ENCODE peak calls at places on chromosomes 6 and 20, in seven cellular contexts. One of them, this sample, is unnamed.
A peak's percentile ranks its signal among the peaks of the same experiment; 100 is the strongest.

GRCh38 chr20:64161595-64162238 is 2.5 kb upstream of the MYT1 start:
- DNase-seq in activated CD8-positive, alpha-beta T cell treated with anti-CD3 and anti-CD28 coated beads for 36 hours: peak; percentile 52
- DNase-seq in transverse colon: peak; percentile 18
- DNase-seq in heart right ventricle: peak; percentile 32
- DNase-seq in aorta: no peak
- DNase-seq in stimulated activated naive CD8-positive, alpha-beta T cell treated with anti-CD3 and anti-CD28 coated beads, Interleukin-15, amount 100 ng/mL, for 72 hours: no peak
- DNase-seq in NCI-H510A: no peak
- DNase-seq in this sample: peak; percentile 22

GRCh38 chr20:51536116-51537069 is 6.1 kb downstream of the NFATC2 start:
- DNase-seq in activated CD8-positive, alpha-beta T cell treated with anti-CD3 and anti-CD28 coated beads for 36 hours: no peak
- DNase-seq in transverse colon: no peak
- DNase-seq in heart right ventricle: no peak
- DNase-seq in aorta: no peak
- DNase-seq in stimulated activated naive CD8-positive, alpha-beta T cell treated with anti-CD3 and anti-CD28 coated beads, Interleukin-15, amount 100 ng/mL, for 72 hours: no peak
- DNase-seq in NCI-H510A: no peak
- DNase-seq in this sample: no peak

GRCh38 chr20:5675103-5676091 is 74.8 kb upstream of the SHLD1 start:
- DNase-seq in activated CD8-positive, alpha-beta T cell treated with anti-CD3 and anti-CD28 coated beads for 36 hours: no peak
- DNase-seq in transverse colon: no peak
- DNase-seq in heart right ventricle: no peak
- DNase-seq in aorta: no peak
- DNase-seq in stimulated activated naive CD8-positive, alpha-beta T cell treated with anti-CD3 and anti-CD28 coated beads, Interleukin-15, amount 100 ng/mL, for 72 hours: no peak
- DNase-seq in NCI-H510A: no peak
- DNase-seq in this sample: peak; percentile 65

GRCh38 chr20:13800728-13801134 is 15.9 kb downstream of the NDUFAF5 start:
- DNase-seq in activated CD8-positive, alpha-beta T cell treated with anti-CD3 and anti-CD28 coated beads for 36 hours: no peak
- DNase-seq in transverse colon: peak; percentile 66
- DNase-seq in heart right ventricle: peak; percentile 91
- DNase-seq in aorta: peak; percentile 86
- DNase-seq in stimulated activated naive CD8-positive, alpha-beta T cell treated with anti-CD3 and anti-CD28 coated beads, Interleukin-15, amount 100 ng/mL, for 72 hours: no peak
- DNase-seq in NCI-H510A: peak; percentile 87
- DNase-seq in this sample: no peak

GRCh38 chr6:53795702-53796450 is 1.1 kb downstream of the LRRC1 start:
- DNase-seq in activated CD8-positive, alpha-beta T cell treated with anti-CD3 and anti-CD28 coated beads for 36 hours: peak; percentile 19
- DNase-seq in transverse colon: peak; percentile 58
- DNase-seq in heart right ventricle: peak; percentile 22
- DNase-seq in aorta: peak; percentile 65
- DNase-seq in stimulated activated naive CD8-positive, alpha-beta T cell treated with anti-CD3 and anti-CD28 coated beads, Interleukin-15, amount 100 ng/mL, for 72 hours: peak; percentile 19
- DNase-seq in NCI-H510A: peak; percentile 60
- DNase-seq in this sample: peak; percentile 46

GRCh38 chr20:17225891-17226409 is 890 bp upstream of the PCSK2 start:
- DNase-seq in activated CD8-positive, alpha-beta T cell treated with anti-CD3 and anti-CD28 coated beads for 36 hours: no peak
- DNase-seq in transverse colon: no peak
- DNase-seq in heart right ventricle: no peak
- DNase-seq in aorta: no peak
- DNase-seq in stimulated activated naive CD8-positive, alpha-beta T cell treated with anti-CD3 and anti-CD28 coated beads, Interleukin-15, amount 100 ng/mL, for 72 hours: no peak
- DNase-seq in NCI-H510A: peak; percentile 55
- DNase-seq in this sample: no peak

GRCh38 chr6:35096129-35096852 is 44.8 kb downstream of the TCP11 start:
- DNase-seq in activated CD8-positive, alpha-beta T cell treated with anti-CD3 and anti-CD28 coated beads for 36 hours: no peak
- DNase-seq in transverse colon: no peak
- DNase-seq in heart right ventricle: no peak
- DNase-seq in aorta: no peak
- DNase-seq in stimulated activated naive CD8-positive, alpha-beta T cell treated with anti-CD3 and anti-CD28 coated beads, Interleukin-15, amount 100 ng/mL, for 72 hours: no peak
- DNase-seq in NCI-H510A: no peak
- DNase-seq in this sample: no peak

GRCh38 chr20:18632196-18632789 is 44.4 kb downstream of the DTD1 start:
- DNase-seq in activated CD8-positive, alpha-beta T cell treated with anti-CD3 and anti-CD28 coated beads for 36 hours: peak; percentile 74
- DNase-seq in transverse colon: peak; percentile 46
- DNase-seq in heart right ventricle: peak; percentile 53
- DNase-seq in aorta: peak; percentile 73
- DNase-seq in stimulated activated naive CD8-positive, alpha-beta T cell treated with anti-CD3 and anti-CD28 coated beads, Interleukin-15, amount 100 ng/mL, for 72 hours: peak; percentile 45
- DNase-seq in NCI-H510A: peak; percentile 47
- DNase-seq in this sample: peak; percentile 51

GRCh38 chr6:131635384-131636340 is 1.4 kb upstream of the ENPP3 start:
- DNase-seq in activated CD8-positive, alpha-beta T cell treated with anti-CD3 and anti-CD28 coated beads for 36 hours: no peak
- DNase-seq in transverse colon: no peak
- DNase-seq in heart right ventricle: no peak
- DNase-seq in aorta: no peak
- DNase-seq in stimulated activated naive CD8-positive, alpha-beta T cell treated with anti-CD3 and anti-CD28 coated beads, Interleukin-15, amount 100 ng/mL, for 72 hours: no peak
- DNase-seq in NCI-H510A: no peak
- DNase-seq in this sample: no peak

GRCh38 chr6:122995930-122996796 is at the start of gene CLVS2:
- DNase-seq in activated CD8-positive, alpha-beta T cell treated with anti-CD3 and anti-CD28 coated beads for 36 hours: no peak
- DNase-seq in transverse colon: no peak
- DNase-seq in heart right ventricle: no peak
- DNase-seq in aorta: no peak
- DNase-seq in stimulated activated naive CD8-positive, alpha-beta T cell treated with anti-CD3 and anti-CD28 coated beads, Interleukin-15, amount 100 ng/mL, for 72 hours: no peak
- DNase-seq in NCI-H510A: peak; percentile 31
- DNase-seq in this sample: no peak

GRCh38 chr6:43095939-43096338 is 19.8 kb downstream of the PTK7 start:
- DNase-seq in activated CD8-positive, alpha-beta T cell treated with anti-CD3 and anti-CD28 coated beads for 36 hours: no peak
- DNase-seq in transverse colon: no peak
- DNase-seq in heart right ventricle: no peak
- DNase-seq in aorta: no peak
- DNase-seq in stimulated activated naive CD8-positive, alpha-beta T cell treated with anti-CD3 and anti-CD28 coated beads, Interleukin-15, amount 100 ng/mL, for 72 hours: no peak
- DNase-seq in NCI-H510A: no peak
- DNase-seq in this sample: no peak

GRCh38 chr6:48775157-48775556 is 664.2 kb upstream of the PTCHD4 start:
- DNase-seq in activated CD8-positive, alpha-beta T cell treated with anti-CD3 and anti-CD28 coated beads for 36 hours: no peak
- DNase-seq in transverse colon: no peak
- DNase-seq in heart right ventricle: no peak
- DNase-seq in aorta: no peak
- DNase-seq in stimulated activated naive CD8-positive, alpha-beta T cell treated with anti-CD3 and anti-CD28 coated beads, Interleukin-15, amount 100 ng/mL, for 72 hours: no peak
- DNase-seq in NCI-H510A: no peak
- DNase-seq in this sample: no peak

GRCh38 chr20:51497542-51498467 is 44.7 kb downstream of the NFATC2 start:
- DNase-seq in activated CD8-positive, alpha-beta T cell treated with anti-CD3 and anti-CD28 coated beads for 36 hours: peak; percentile 86
- DNase-seq in transverse colon: no peak
- DNase-seq in heart right ventricle: peak; percentile 30
- DNase-seq in aorta: no peak
- DNase-seq in stimulated activated naive CD8-positive, alpha-beta T cell treated with anti-CD3 and anti-CD28 coated beads, Interleukin-15, amount 100 ng/mL, for 72 hours: peak; percentile 52
- DNase-seq in NCI-H510A: no peak
- DNase-seq in this sample: peak; percentile 46

GRCh38 chr6:170254315-170255213 is 36.3 kb downstream of the DLL1 start:
- DNase-seq in activated CD8-positive, alpha-beta T cell treated with anti-CD3 and anti-CD28 coated beads for 36 hours: no peak
- DNase-seq in transverse colon: no peak
- DNase-seq in heart right ventricle: no peak
- DNase-seq in aorta: peak; percentile 37
- DNase-seq in stimulated activated naive CD8-positive, alpha-beta T cell treated with anti-CD3 and anti-CD28 coated beads, Interleukin-15, amount 100 ng/mL, for 72 hours: no peak
- DNase-seq in NCI-H510A: no peak
- DNase-seq in this sample: no peak

GRCh38 chr20:24665196-24665595 is 195.8 kb downstream of the SYNDIG1 start:
- DNase-seq in activated CD8-positive, alpha-beta T cell treated with anti-CD3 and anti-CD28 coated beads for 36 hours: no peak
- DNase-seq in transverse colon: peak; percentile 4
- DNase-seq in heart right ventricle: no peak
- DNase-seq in aorta: no peak
- DNase-seq in stimulated activated naive CD8-positive, alpha-beta T cell treated with anti-CD3 and anti-CD28 coated beads, Interleukin-15, amount 100 ng/mL, for 72 hours: no peak
- DNase-seq in NCI-H510A: no peak
- DNase-seq in this sample: no peak

GRCh38 chr20:46406986-46407670 is 713 bp upstream of the ELMO2 start:
- DNase-seq in activated CD8-positive, alpha-beta T cell treated with anti-CD3 and anti-CD28 coated beads for 36 hours: peak; percentile 97
- DNase-seq in transverse colon: peak; percentile 88
- DNase-seq in heart right ventricle: peak; percentile 48
- DNase-seq in aorta: peak; percentile 74
- DNase-seq in stimulated activated naive CD8-positive, alpha-beta T cell treated with anti-CD3 and anti-CD28 coated beads, Interleukin-15, amount 100 ng/mL, for 72 hours: peak; percentile 80
- DNase-seq in NCI-H510A: peak; percentile 63
- DNase-seq in this sample: peak; percentile 67

GRCh38 chr6:138410972-138411667 is 7.1 kb downstream of the HEBP2 start:
- DNase-seq in activated CD8-positive, alpha-beta T cell treated with anti-CD3 and anti-CD28 coated beads for 36 hours: no peak
- DNase-seq in transverse colon: no peak
- DNase-seq in heart right ventricle: no peak
- DNase-seq in aorta: no peak
- DNase-seq in stimulated activated naive CD8-positive, alpha-beta T cell treated with anti-CD3 and anti-CD28 coated beads, Interleukin-15, amount 100 ng/mL, for 72 hours: no peak
- DNase-seq in NCI-H510A: no peak
- DNase-seq in this sample: no peak

GRCh38 chr6:75207211-75207984 is 1.5 kb upstream of the COL12A1 start:
- DNase-seq in activated CD8-positive, alpha-beta T cell treated with anti-CD3 and anti-CD28 coated beads for 36 hours: peak; percentile 16
- DNase-seq in transverse colon: no peak
- DNase-seq in heart right ventricle: no peak
- DNase-seq in aorta: peak; percentile 53
- DNase-seq in stimulated activated naive CD8-positive, alpha-beta T cell treated with anti-CD3 and anti-CD28 coated beads, Interleukin-15, amount 100 ng/mL, for 72 hours: peak; percentile 24
- DNase-seq in NCI-H510A: no peak
- DNase-seq in this sample: no peak

GRCh38 chr6:81144346-81144745 is 608.1 kb downstream of the TENT5A start:
- DNase-seq in activated CD8-positive, alpha-beta T cell treated with anti-CD3 and anti-CD28 coated beads for 36 hours: no peak
- DNase-seq in transverse colon: no peak
- DNase-seq in heart right ventricle: no peak
- DNase-seq in aorta: no peak
- DNase-seq in stimulated activated naive CD8-positive, alpha-beta T cell treated with anti-CD3 and anti-CD28 coated beads, Interleukin-15, amount 100 ng/mL, for 72 hours: no peak
- DNase-seq in NCI-H510A: no peak
- DNase-seq in this sample: no peak

GRCh38 chr20:2314759-2315439 is 19.1 kb downstream of the TGM3 start:
- DNase-seq in activated CD8-positive, alpha-beta T cell treated with anti-CD3 and anti-CD28 coated beads for 36 hours: no peak
- DNase-seq in transverse colon: no peak
- DNase-seq in heart right ventricle: peak; percentile 42
- DNase-seq in aorta: peak; percentile 69
- DNase-seq in stimulated activated naive CD8-positive, alpha-beta T cell treated with anti-CD3 and anti-CD28 coated beads, Interleukin-15, amount 100 ng/mL, for 72 hours: no peak
- DNase-seq in NCI-H510A: peak; percentile 70
- DNase-seq in this sample: peak; percentile 88

GRCh38 chr6:136547336-136547735 is 2.9 kb downstream of the MAP7 start:
- DNase-seq in activated CD8-positive, alpha-beta T cell treated with anti-CD3 and anti-CD28 coated beads for 36 hours: no peak
- DNase-seq in transverse colon: no peak
- DNase-seq in heart right ventricle: no peak
- DNase-seq in aorta: no peak
- DNase-seq in stimulated activated naive CD8-positive, alpha-beta T cell treated with anti-CD3 and anti-CD28 coated beads, Interleukin-15, amount 100 ng/mL, for 72 hours: no peak
- DNase-seq in NCI-H510A: no peak
- DNase-seq in this sample: no peak

GRCh38 chr6:47180633-47181032 is 129.1 kb downstream of the TNFRSF21 start:
- DNase-seq in activated CD8-positive, alpha-beta T cell treated with anti-CD3 and anti-CD28 coated beads for 36 hours: peak; percentile 2
- DNase-seq in transverse colon: no peak
- DNase-seq in heart right ventricle: no peak
- DNase-seq in aorta: no peak
- DNase-seq in stimulated activated naive CD8-positive, alpha-beta T cell treated with anti-CD3 and anti-CD28 coated beads, Interleukin-15, amount 100 ng/mL, for 72 hours: no peak
- DNase-seq in NCI-H510A: no peak
- DNase-seq in this sample: no peak

GRCh38 chr6:39377530-39377929 is 55.0 kb upstream of the KCNK16 start:
- DNase-seq in activated CD8-positive, alpha-beta T cell treated with anti-CD3 and anti-CD28 coated beads for 36 hours: peak; percentile 29
- DNase-seq in transverse colon: peak; percentile 73
- DNase-seq in heart right ventricle: peak; percentile 71
- DNase-seq in aorta: no peak
- DNase-seq in stimulated activated naive CD8-positive, alpha-beta T cell treated with anti-CD3 and anti-CD28 coated beads, Interleukin-15, amount 100 ng/mL, for 72 hours: no peak
- DNase-seq in NCI-H510A: peak; percentile 29
- DNase-seq in this sample: no peak

GRCh38 chr6:77619114-77619513 is 33.7 kb upstream of the MEI4 start:
- DNase-seq in activated CD8-positive, alpha-beta T cell treated with anti-CD3 and anti-CD28 coated beads for 36 hours: no peak
- DNase-seq in transverse colon: no peak
- DNase-seq in heart right ventricle: no peak
- DNase-seq in aorta: no peak
- DNase-seq in stimulated activated naive CD8-positive, alpha-beta T cell treated with anti-CD3 and anti-CD28 coated beads, Interleukin-15, amount 100 ng/mL, for 72 hours: no peak
- DNase-seq in NCI-H510A: no peak
- DNase-seq in this sample: no peak

GRCh38 chr20:1108437-1108920 is 9.9 kb upstream of the PSMF1 start:
- DNase-seq in activated CD8-positive, alpha-beta T cell treated with anti-CD3 and anti-CD28 coated beads for 36 hours: peak; percentile 74
- DNase-seq in transverse colon: peak; percentile 62
- DNase-seq in heart right ventricle: peak; percentile 45
- DNase-seq in aorta: peak; percentile 63
- DNase-seq in stimulated activated naive CD8-positive, alpha-beta T cell treated with anti-CD3 and anti-CD28 coated beads, Interleukin-15, amount 100 ng/mL, for 72 hours: peak; percentile 35
- DNase-seq in NCI-H510A: no peak
- DNase-seq in this sample: no peak

GRCh38 chr6:35926509-35927215 is 5.8 kb upstream of the SRPK1 start:
- DNase-seq in activated CD8-positive, alpha-beta T cell treated with anti-CD3 and anti-CD28 coated beads for 36 hours: no peak
- DNase-seq in transverse colon: no peak
- DNase-seq in heart right ventricle: no peak
- DNase-seq in aorta: no peak
- DNase-seq in stimulated activated naive CD8-positive, alpha-beta T cell treated with anti-CD3 and anti-CD28 coated beads, Interleukin-15, amount 100 ng/mL, for 72 hours: no peak
- DNase-seq in NCI-H510A: no peak
- DNase-seq in this sample: no peak

GRCh38 chr20:38316341-38316740 is 12.4 kb downstream of the BPI start:
- DNase-seq in activated CD8-positive, alpha-beta T cell treated with anti-CD3 and anti-CD28 coated beads for 36 hours: no peak
- DNase-seq in transverse colon: no peak
- DNase-seq in heart right ventricle: no peak
- DNase-seq in aorta: no peak
- DNase-seq in stimulated activated naive CD8-positive, alpha-beta T cell treated with anti-CD3 and anti-CD28 coated beads, Interleukin-15, amount 100 ng/mL, for 72 hours: no peak
- DNase-seq in NCI-H510A: no peak
- DNase-seq in this sample: no peak

GRCh38 chr6:161011509-161012480 is 20.2 kb downstream of the MAP3K4 start:
- DNase-seq in activated CD8-positive, alpha-beta T cell treated with anti-CD3 and anti-CD28 coated beads for 36 hours: no peak
- DNase-seq in transverse colon: no peak
- DNase-seq in heart right ventricle: no peak
- DNase-seq in aorta: no peak
- DNase-seq in stimulated activated naive CD8-positive, alpha-beta T cell treated with anti-CD3 and anti-CD28 coated beads, Interleukin-15, amount 100 ng/mL, for 72 hours: no peak
- DNase-seq in NCI-H510A: no peak
- DNase-seq in this sample: no peak

GRCh38 chr6:104955927-104956662 is 812 bp upstream of the LIN28B start:
- DNase-seq in activated CD8-positive, alpha-beta T cell treated with anti-CD3 and anti-CD28 coated beads for 36 hours: no peak
- DNase-seq in transverse colon: no peak
- DNase-seq in heart right ventricle: no peak
- DNase-seq in aorta: no peak
- DNase-seq in stimulated activated naive CD8-positive, alpha-beta T cell treated with anti-CD3 and anti-CD28 coated beads, Interleukin-15, amount 100 ng/mL, for 72 hours: no peak
- DNase-seq in NCI-H510A: no peak
- DNase-seq in this sample: no peak

This sample was measured in CD14-positive monocyte.